ENCODE peak calls at places on chromosomes 4 and X, in eight cellular contexts. One of them, this sample, is unnamed.

GRCh38 chrX:48992341-48992740 is 9.7 kb downstream of the GRIPAP1 start:
- DNase-seq in GM19239: no peak
- DNase-seq in stimulated activated CD8-positive, alpha-beta memory T cell treated with anti-CD3 and anti-CD28 coated beads, Interleukin-2, amount 100 ng/mL, for 1 hour: no peak
- DNase-seq in CD8-positive, alpha-beta memory T cell: no peak
- DNase-seq in Karpas-422: no peak
- DNase-seq in WTC11: no peak
- DNase-seq in fibroblast of the conjunctiva: no peak
- DNase-seq in COR-L47: no peak
- DNase-seq in this sample: no peak

GRCh38 chrX:103533428-103534216 is 14.3 kb upstream of the RAB40A start:
- DNase-seq in GM19239: peak; percentile 2
- DNase-seq in stimulated activated CD8-positive, alpha-beta memory T cell treated with anti-CD3 and anti-CD28 coated beads, Interleukin-2, amount 100 ng/mL, for 1 hour: peak; percentile 34
- DNase-seq in CD8-positive, alpha-beta memory T cell: peak; percentile 43
- DNase-seq in Karpas-422: peak; percentile 86
- DNase-seq in WTC11: peak; percentile 77
- DNase-seq in fibroblast of the conjunctiva: peak; percentile 57
- DNase-seq in COR-L47: peak; percentile 41
- DNase-seq in this sample: no peak

GRCh38 chr4:64271601-64272081 is 137.6 kb downstream of the TECRL start:
- DNase-seq in GM19239: no peak
- DNase-seq in stimulated activated CD8-positive, alpha-beta memory T cell treated with anti-CD3 and anti-CD28 coated beads, Interleukin-2, amount 100 ng/mL, for 1 hour: no peak
- DNase-seq in CD8-positive, alpha-beta memory T cell: no peak
- DNase-seq in Karpas-422: no peak
- DNase-seq in WTC11: peak; percentile 25
- DNase-seq in fibroblast of the conjunctiva: no peak
- DNase-seq in COR-L47: no peak
- DNase-seq in this sample: no peak

GRCh38 chr4:1039493-1040343 is 28.3 kb downstream of the FGFRL1 start:
- DNase-seq in GM19239: no peak
- DNase-seq in stimulated activated CD8-positive, alpha-beta memory T cell treated with anti-CD3 and anti-CD28 coated beads, Interleukin-2, amount 100 ng/mL, for 1 hour: no peak
- DNase-seq in CD8-positive, alpha-beta memory T cell: no peak
- DNase-seq in Karpas-422: no peak
- DNase-seq in WTC11: peak; percentile 56
- DNase-seq in fibroblast of the conjunctiva: peak; percentile 34
- DNase-seq in COR-L47: no peak
- DNase-seq in this sample: no peak

GRCh38 chr4:23219779-23220408 is 527.2 kb downstream of the GBA3 start:
- DNase-seq in GM19239: no peak
- DNase-seq in stimulated activated CD8-positive, alpha-beta memory T cell treated with anti-CD3 and anti-CD28 coated beads, Interleukin-2, amount 100 ng/mL, for 1 hour: no peak
- DNase-seq in CD8-positive, alpha-beta memory T cell: no peak
- DNase-seq in Karpas-422: no peak
- DNase-seq in WTC11: no peak
- DNase-seq in fibroblast of the conjunctiva: no peak
- DNase-seq in COR-L47: no peak
- DNase-seq in this sample: no peak

GRCh38 chr4:8001564-8002355 is 62.1 kb upstream of the AFAP1 start:
- DNase-seq in GM19239: no peak
- DNase-seq in stimulated activated CD8-positive, alpha-beta memory T cell treated with anti-CD3 and anti-CD28 coated beads, Interleukin-2, amount 100 ng/mL, for 1 hour: no peak
- DNase-seq in CD8-positive, alpha-beta memory T cell: no peak
- DNase-seq in Karpas-422: no peak
- DNase-seq in WTC11: no peak
- DNase-seq in fibroblast of the conjunctiva: no peak
- DNase-seq in COR-L47: no peak
- DNase-seq in this sample: no peak

GRCh38 chrX:53474707-53475106 is 40.5 kb upstream of the HSD17B10 start:
- DNase-seq in GM19239: no peak
- DNase-seq in stimulated activated CD8-positive, alpha-beta memory T cell treated with anti-CD3 and anti-CD28 coated beads, Interleukin-2, amount 100 ng/mL, for 1 hour: no peak
- DNase-seq in CD8-positive, alpha-beta memory T cell: no peak
- DNase-seq in Karpas-422: peak; percentile 69
- DNase-seq in WTC11: no peak
- DNase-seq in fibroblast of the conjunctiva: no peak
- DNase-seq in COR-L47: no peak
- DNase-seq in this sample: no peak

GRCh38 chr4:186685744-186686143 is 37.9 kb downstream of the FAT1 start:
- DNase-seq in GM19239: no peak
- DNase-seq in stimulated activated CD8-positive, alpha-beta memory T cell treated with anti-CD3 and anti-CD28 coated beads, Interleukin-2, amount 100 ng/mL, for 1 hour: no peak
- DNase-seq in CD8-positive, alpha-beta memory T cell: no peak
- DNase-seq in Karpas-422: no peak
- DNase-seq in WTC11: no peak
- DNase-seq in fibroblast of the conjunctiva: peak; percentile 26
- DNase-seq in COR-L47: no peak
- DNase-seq in this sample: peak; percentile 74

GRCh38 chr4:78056265-78057129 is 626 bp upstream of the FRAS1 start:
- DNase-seq in GM19239: no peak
- DNase-seq in stimulated activated CD8-positive, alpha-beta memory T cell treated with anti-CD3 and anti-CD28 coated beads, Interleukin-2, amount 100 ng/mL, for 1 hour: no peak
- DNase-seq in CD8-positive, alpha-beta memory T cell: no peak
- DNase-seq in Karpas-422: no peak
- DNase-seq in WTC11: peak; percentile 80
- DNase-seq in fibroblast of the conjunctiva: peak; percentile 83
- DNase-seq in COR-L47: peak; percentile 84
- DNase-seq in this sample: peak; percentile 45

GRCh38 chr4:76993787-76994641 is 44.5 kb downstream of the SEPTIN11 start:
- DNase-seq in GM19239: peak; percentile 23
- DNase-seq in stimulated activated CD8-positive, alpha-beta memory T cell treated with anti-CD3 and anti-CD28 coated beads, Interleukin-2, amount 100 ng/mL, for 1 hour: no peak
- DNase-seq in CD8-positive, alpha-beta memory T cell: peak; percentile 71
- DNase-seq in Karpas-422: no peak
- DNase-seq in WTC11: no peak
- DNase-seq in fibroblast of the conjunctiva: no peak
- DNase-seq in COR-L47: no peak
- DNase-seq in this sample: no peak

GRCh38 chrX:97672138-97672537 is 788.4 kb downstream of the RPA4 start:
- DNase-seq in GM19239: no peak
- DNase-seq in stimulated activated CD8-positive, alpha-beta memory T cell treated with anti-CD3 and anti-CD28 coated beads, Interleukin-2, amount 100 ng/mL, for 1 hour: no peak
- DNase-seq in CD8-positive, alpha-beta memory T cell: no peak
- DNase-seq in Karpas-422: no peak
- DNase-seq in WTC11: no peak
- DNase-seq in fibroblast of the conjunctiva: no peak
- DNase-seq in COR-L47: no peak
- DNase-seq in this sample: no peak

GRCh38 chr4:169485791-169486742 is 126.3 kb downstream of the NEK1 start:
- DNase-seq in GM19239: peak; percentile 25
- DNase-seq in stimulated activated CD8-positive, alpha-beta memory T cell treated with anti-CD3 and anti-CD28 coated beads, Interleukin-2, amount 100 ng/mL, for 1 hour: no peak
- DNase-seq in CD8-positive, alpha-beta memory T cell: peak; percentile 6
- DNase-seq in Karpas-422: peak; percentile 71
- DNase-seq in WTC11: no peak
- DNase-seq in fibroblast of the conjunctiva: peak; percentile 39
- DNase-seq in COR-L47: peak; percentile 30
- DNase-seq in this sample: no peak

GRCh38 chr4:173488656-173489055 is 41.4 kb downstream of the HAND2 start:
- DNase-seq in GM19239: no peak
- DNase-seq in stimulated activated CD8-positive, alpha-beta memory T cell treated with anti-CD3 and anti-CD28 coated beads, Interleukin-2, amount 100 ng/mL, for 1 hour: no peak
- DNase-seq in CD8-positive, alpha-beta memory T cell: no peak
- DNase-seq in Karpas-422: no peak
- DNase-seq in WTC11: no peak
- DNase-seq in fibroblast of the conjunctiva: no peak
- DNase-seq in COR-L47: no peak
- DNase-seq in this sample: no peak

GRCh38 chr4:10458190-10458589 is 964 bp upstream of the ZNF518B start:
- DNase-seq in GM19239: no peak
- DNase-seq in stimulated activated CD8-positive, alpha-beta memory T cell treated with anti-CD3 and anti-CD28 coated beads, Interleukin-2, amount 100 ng/mL, for 1 hour: no peak
- DNase-seq in CD8-positive, alpha-beta memory T cell: no peak
- DNase-seq in Karpas-422: no peak
- DNase-seq in WTC11: peak; percentile 20
- DNase-seq in fibroblast of the conjunctiva: no peak
- DNase-seq in COR-L47: no peak
- DNase-seq in this sample: no peak

GRCh38 chr4:113434247-113434587 is 327.3 kb downstream of the CAMK2D start:
- DNase-seq in GM19239: no peak
- DNase-seq in stimulated activated CD8-positive, alpha-beta memory T cell treated with anti-CD3 and anti-CD28 coated beads, Interleukin-2, amount 100 ng/mL, for 1 hour: no peak
- DNase-seq in CD8-positive, alpha-beta memory T cell: no peak
- DNase-seq in Karpas-422: no peak
- DNase-seq in WTC11: no peak
- DNase-seq in fibroblast of the conjunctiva: peak; percentile 88
- DNase-seq in COR-L47: no peak
- DNase-seq in this sample: no peak

GRCh38 chr4:8404791-8405515 is 35.6 kb downstream of the ACOX3 start:
- DNase-seq in GM19239: no peak
- DNase-seq in stimulated activated CD8-positive, alpha-beta memory T cell treated with anti-CD3 and anti-CD28 coated beads, Interleukin-2, amount 100 ng/mL, for 1 hour: no peak
- DNase-seq in CD8-positive, alpha-beta memory T cell: no peak
- DNase-seq in Karpas-422: peak; percentile 21
- DNase-seq in WTC11: no peak
- DNase-seq in fibroblast of the conjunctiva: no peak
- DNase-seq in COR-L47: no peak
- DNase-seq in this sample: no peak

GRCh38 chr4:6198768-6199343 is 1.5 kb downstream of the JAKMIP1 start:
- DNase-seq in GM19239: no peak
- DNase-seq in stimulated activated CD8-positive, alpha-beta memory T cell treated with anti-CD3 and anti-CD28 coated beads, Interleukin-2, amount 100 ng/mL, for 1 hour: no peak
- DNase-seq in CD8-positive, alpha-beta memory T cell: peak; percentile 33
- DNase-seq in Karpas-422: no peak
- DNase-seq in WTC11: peak; percentile 71
- DNase-seq in fibroblast of the conjunctiva: no peak
- DNase-seq in COR-L47: peak; percentile 58
- DNase-seq in this sample: no peak

GRCh38 chr4:125097729-125098128 is 217.0 kb upstream of the FAT4 start:
- DNase-seq in GM19239: no peak
- DNase-seq in stimulated activated CD8-positive, alpha-beta memory T cell treated with anti-CD3 and anti-CD28 coated beads, Interleukin-2, amount 100 ng/mL, for 1 hour: no peak
- DNase-seq in CD8-positive, alpha-beta memory T cell: no peak
- DNase-seq in Karpas-422: no peak
- DNase-seq in WTC11: no peak
- DNase-seq in fibroblast of the conjunctiva: no peak
- DNase-seq in COR-L47: no peak
- DNase-seq in this sample: no peak

GRCh38 chr4:3263053-3263958 is 14.3 kb downstream of the MSANTD1 start:
- DNase-seq in GM19239: no peak
- DNase-seq in stimulated activated CD8-positive, alpha-beta memory T cell treated with anti-CD3 and anti-CD28 coated beads, Interleukin-2, amount 100 ng/mL, for 1 hour: no peak
- DNase-seq in CD8-positive, alpha-beta memory T cell: no peak
- DNase-seq in Karpas-422: no peak
- DNase-seq in WTC11: peak; percentile 6
- DNase-seq in fibroblast of the conjunctiva: no peak
- DNase-seq in COR-L47: no peak
- DNase-seq in this sample: no peak

GRCh38 chr4:88660446-88661294 is 37.0 kb downstream of the NAP1L5 start:
- DNase-seq in GM19239: no peak
- DNase-seq in stimulated activated CD8-positive, alpha-beta memory T cell treated with anti-CD3 and anti-CD28 coated beads, Interleukin-2, amount 100 ng/mL, for 1 hour: no peak
- DNase-seq in CD8-positive, alpha-beta memory T cell: no peak
- DNase-seq in Karpas-422: no peak
- DNase-seq in WTC11: no peak
- DNase-seq in fibroblast of the conjunctiva: peak; percentile 28
- DNase-seq in COR-L47: no peak
- DNase-seq in this sample: no peak

GRCh38 chrX:153245288-153245731 is 66.2 kb downstream of the MAGEA1 start:
- DNase-seq in GM19239: no peak
- DNase-seq in stimulated activated CD8-positive, alpha-beta memory T cell treated with anti-CD3 and anti-CD28 coated beads, Interleukin-2, amount 100 ng/mL, for 1 hour: no peak
- DNase-seq in CD8-positive, alpha-beta memory T cell: no peak
- DNase-seq in Karpas-422: no peak
- DNase-seq in WTC11: peak; percentile 13
- DNase-seq in fibroblast of the conjunctiva: no peak
- DNase-seq in COR-L47: no peak
- DNase-seq in this sample: no peak

GRCh38 chr4:146063143-146063542 is 112.4 kb upstream of the LSM6 start:
- DNase-seq in GM19239: no peak
- DNase-seq in stimulated activated CD8-positive, alpha-beta memory T cell treated with anti-CD3 and anti-CD28 coated beads, Interleukin-2, amount 100 ng/mL, for 1 hour: no peak
- DNase-seq in CD8-positive, alpha-beta memory T cell: no peak
- DNase-seq in Karpas-422: no peak
- DNase-seq in WTC11: no peak
- DNase-seq in fibroblast of the conjunctiva: no peak
- DNase-seq in COR-L47: no peak
- DNase-seq in this sample: no peak

GRCh38 chr4:104491396-104491821 is 3.3 kb downstream of the CXXC4 start:
- DNase-seq in GM19239: no peak
- DNase-seq in stimulated activated CD8-positive, alpha-beta memory T cell treated with anti-CD3 and anti-CD28 coated beads, Interleukin-2, amount 100 ng/mL, for 1 hour: no peak
- DNase-seq in CD8-positive, alpha-beta memory T cell: peak; percentile 55
- DNase-seq in Karpas-422: peak; percentile 49
- DNase-seq in WTC11: peak; percentile 56
- DNase-seq in fibroblast of the conjunctiva: no peak
- DNase-seq in COR-L47: peak; percentile 70
- DNase-seq in this sample: no peak

GRCh38 chr4:127622621-127622922 is 10.2 kb upstream of the INTU start:
- DNase-seq in GM19239: no peak
- DNase-seq in stimulated activated CD8-positive, alpha-beta memory T cell treated with anti-CD3 and anti-CD28 coated beads, Interleukin-2, amount 100 ng/mL, for 1 hour: no peak
- DNase-seq in CD8-positive, alpha-beta memory T cell: no peak
- DNase-seq in Karpas-422: no peak
- DNase-seq in WTC11: peak; percentile 83
- DNase-seq in fibroblast of the conjunctiva: no peak
- DNase-seq in COR-L47: no peak
- DNase-seq in this sample: no peak

GRCh38 chrX:55201930-55202579 is 18.1 kb upstream of the PAGE5 start:
- DNase-seq in GM19239: no peak
- DNase-seq in stimulated activated CD8-positive, alpha-beta memory T cell treated with anti-CD3 and anti-CD28 coated beads, Interleukin-2, amount 100 ng/mL, for 1 hour: no peak
- DNase-seq in CD8-positive, alpha-beta memory T cell: no peak
- DNase-seq in Karpas-422: no peak
- DNase-seq in WTC11: no peak
- DNase-seq in fibroblast of the conjunctiva: no peak
- DNase-seq in COR-L47: no peak
- DNase-seq in this sample: no peak

GRCh38 chrX:71542411-71542810 is 9.5 kb downstream of the OGT start:
- DNase-seq in GM19239: no peak
- DNase-seq in stimulated activated CD8-positive, alpha-beta memory T cell treated with anti-CD3 and anti-CD28 coated beads, Interleukin-2, amount 100 ng/mL, for 1 hour: no peak
- DNase-seq in CD8-positive, alpha-beta memory T cell: no peak
- DNase-seq in Karpas-422: no peak
- DNase-seq in WTC11: no peak
- DNase-seq in fibroblast of the conjunctiva: peak; percentile 63
- DNase-seq in COR-L47: no peak
- DNase-seq in this sample: no peak

GRCh38 chr4:110793890-110794588 is 171.2 kb upstream of the PITX2 start:
- DNase-seq in GM19239: no peak
- DNase-seq in stimulated activated CD8-positive, alpha-beta memory T cell treated with anti-CD3 and anti-CD28 coated beads, Interleukin-2, amount 100 ng/mL, for 1 hour: no peak
- DNase-seq in CD8-positive, alpha-beta memory T cell: no peak
- DNase-seq in Karpas-422: no peak
- DNase-seq in WTC11: peak; percentile 25
- DNase-seq in fibroblast of the conjunctiva: no peak
- DNase-seq in COR-L47: peak; percentile 85
- DNase-seq in this sample: no peak

GRCh38 chrX:141468940-141469339 is 115.6 kb downstream of the SPANXA1 start:
- DNase-seq in GM19239: no peak
- DNase-seq in stimulated activated CD8-positive, alpha-beta memory T cell treated with anti-CD3 and anti-CD28 coated beads, Interleukin-2, amount 100 ng/mL, for 1 hour: no peak
- DNase-seq in CD8-positive, alpha-beta memory T cell: no peak
- DNase-seq in Karpas-422: no peak
- DNase-seq in WTC11: no peak
- DNase-seq in fibroblast of the conjunctiva: no peak
- DNase-seq in COR-L47: no peak
- DNase-seq in this sample: no peak

GRCh38 chr4:26228883-26229282 is 91.9 kb upstream of the RBPJ start:
- DNase-seq in GM19239: no peak
- DNase-seq in stimulated activated CD8-positive, alpha-beta memory T cell treated with anti-CD3 and anti-CD28 coated beads, Interleukin-2, amount 100 ng/mL, for 1 hour: no peak
- DNase-seq in CD8-positive, alpha-beta memory T cell: no peak
- DNase-seq in Karpas-422: no peak
- DNase-seq in WTC11: no peak
- DNase-seq in fibroblast of the conjunctiva: no peak
- DNase-seq in COR-L47: no peak
- DNase-seq in this sample: no peak

GRCh38 chrX:72094894-72095293 is 36.8 kb downstream of the RTL5 start:
- DNase-seq in GM19239: peak; percentile 20
- DNase-seq in stimulated activated CD8-positive, alpha-beta memory T cell treated with anti-CD3 and anti-CD28 coated beads, Interleukin-2, amount 100 ng/mL, for 1 hour: peak; percentile 17
- DNase-seq in CD8-positive, alpha-beta memory T cell: peak; percentile 79
- DNase-seq in Karpas-422: peak; percentile 68
- DNase-seq in WTC11: no peak
- DNase-seq in fibroblast of the conjunctiva: no peak
- DNase-seq in COR-L47: peak; percentile 1
- DNase-seq in this sample: no peak

GRCh38 chr4:69823481-69824186 is 36.3 kb downstream of the SULT1E1 start:
- DNase-seq in GM19239: no peak
- DNase-seq in stimulated activated CD8-positive, alpha-beta memory T cell treated with anti-CD3 and anti-CD28 coated beads, Interleukin-2, amount 100 ng/mL, for 1 hour: no peak
- DNase-seq in CD8-positive, alpha-beta memory T cell: peak; percentile 7
- DNase-seq in Karpas-422: peak; percentile 75
- DNase-seq in WTC11: peak; percentile 30
- DNase-seq in fibroblast of the conjunctiva: peak; percentile 27
- DNase-seq in COR-L47: peak; percentile 34
- DNase-seq in this sample: peak; percentile 11

GRCh38 chrX:105375816-105376215 is 155.3 kb upstream of the TEX13A start:
- DNase-seq in GM19239: no peak
- DNase-seq in stimulated activated CD8-positive, alpha-beta memory T cell treated with anti-CD3 and anti-CD28 coated beads, Interleukin-2, amount 100 ng/mL, for 1 hour: no peak
- DNase-seq in CD8-positive, alpha-beta memory T cell: no peak
- DNase-seq in Karpas-422: no peak
- DNase-seq in WTC11: no peak
- DNase-seq in fibroblast of the conjunctiva: peak; percentile 24
- DNase-seq in COR-L47: no peak
- DNase-seq in this sample: no peak

GRCh38 chrX:20066968-20067708 is 49.6 kb downstream of the MAP7D2 start:
- DNase-seq in GM19239: peak; percentile 35
- DNase-seq in stimulated activated CD8-positive, alpha-beta memory T cell treated with anti-CD3 and anti-CD28 coated beads, Interleukin-2, amount 100 ng/mL, for 1 hour: no peak
- DNase-seq in CD8-positive, alpha-beta memory T cell: peak; percentile 10
- DNase-seq in Karpas-422: peak; percentile 83
- DNase-seq in WTC11: no peak
- DNase-seq in fibroblast of the conjunctiva: peak; percentile 60
- DNase-seq in COR-L47: peak; percentile 42
- DNase-seq in this sample: no peak

This sample was measured in non-pigmented ciliary epithelial cell.